ENCODE peak calls at places on chromosomes 11 and 22, in seven cellular contexts. One of them, this sample, is unnamed.

GRCh38 chr11:46381046-46381835 is at the start of gene MDK:
- DNase-seq in heart right ventricle: no peak
- DNase-seq in SJSA1: no peak
- DNase-seq in HCT116: no peak
- DNase-seq in esophagus squamous epithelium: no peak
- DNase-seq in CD4-positive, alpha-beta memory T cell: no peak
- DNase-seq in CD4-positive, CD25-positive, alpha-beta regulatory T cell: no peak
- DNase-seq in this sample: no peak

GRCh38 chr11:100681064-100681502 is 6.0 kb upstream of the ARHGAP42 start:
- DNase-seq in HCT116: peak; percentile 80
- DNase-seq in CD4-positive, alpha-beta memory T cell: no peak
- DNase-seq in esophagus squamous epithelium: no peak
- DNase-seq in heart right ventricle: peak; percentile 37
- DNase-seq in CD4-positive, CD25-positive, alpha-beta regulatory T cell: peak; percentile 39
- DNase-seq in SJSA1: peak; percentile 65
- DNase-seq in this sample: peak; percentile 8

GRCh38 chr22:23565288-23565941 is 14.7 kb downstream of the IGLL1 start:
- DNase-seq in SJSA1: no peak
- DNase-seq in heart right ventricle: no peak
- DNase-seq in esophagus squamous epithelium: no peak
- DNase-seq in CD4-positive, CD25-positive, alpha-beta regulatory T cell: peak; percentile 6
- DNase-seq in HCT116: peak; percentile 4
- DNase-seq in CD4-positive, alpha-beta memory T cell: no peak
- DNase-seq in this sample: no peak

GRCh38 chr11:27294654-27295053 is 68.4 kb downstream of the CCDC34 start:
- DNase-seq in CD4-positive, alpha-beta memory T cell: no peak
- DNase-seq in CD4-positive, CD25-positive, alpha-beta regulatory T cell: no peak
- DNase-seq in heart right ventricle: no peak
- DNase-seq in esophagus squamous epithelium: no peak
- DNase-seq in SJSA1: no peak
- DNase-seq in HCT116: no peak
- DNase-seq in this sample: no peak

GRCh38 chr11:5380740-5381342 is 2.8 kb upstream of the OR51M1 start:
- DNase-seq in heart right ventricle: peak; percentile 32
- DNase-seq in CD4-positive, CD25-positive, alpha-beta regulatory T cell: peak; percentile 34
- DNase-seq in CD4-positive, alpha-beta memory T cell: no peak
- DNase-seq in esophagus squamous epithelium: no peak
- DNase-seq in SJSA1: peak; percentile 57
- DNase-seq in HCT116: peak; percentile 36
- DNase-seq in this sample: no peak

GRCh38 chr11:122517403-122518379 is 137.8 kb upstream of the UBASH3B start:
- DNase-seq in esophagus squamous epithelium: no peak
- DNase-seq in CD4-positive, CD25-positive, alpha-beta regulatory T cell: no peak
- DNase-seq in HCT116: no peak
- DNase-seq in heart right ventricle: no peak
- DNase-seq in CD4-positive, alpha-beta memory T cell: no peak
- DNase-seq in SJSA1: no peak
- DNase-seq in this sample: no peak

GRCh38 chr11:111069076-111069475 is 176.4 kb upstream of the POU2AF2 start:
- DNase-seq in SJSA1: no peak
- DNase-seq in heart right ventricle: no peak
- DNase-seq in CD4-positive, CD25-positive, alpha-beta regulatory T cell: no peak
- DNase-seq in CD4-positive, alpha-beta memory T cell: no peak
- DNase-seq in HCT116: peak; percentile 6
- DNase-seq in esophagus squamous epithelium: no peak
- DNase-seq in this sample: no peak

GRCh38 chr11:65433657-65434056 is 11.1 kb downstream of the NEAT1 start:
- DNase-seq in heart right ventricle: no peak
- DNase-seq in esophagus squamous epithelium: no peak
- DNase-seq in CD4-positive, CD25-positive, alpha-beta regulatory T cell: no peak
- DNase-seq in CD4-positive, alpha-beta memory T cell: no peak
- DNase-seq in SJSA1: no peak
- DNase-seq in HCT116: no peak
- DNase-seq in this sample: no peak

GRCh38 chr11:29255401-29255800 is 761.4 kb downstream of the KCNA4 start:
- DNase-seq in esophagus squamous epithelium: no peak
- DNase-seq in SJSA1: no peak
- DNase-seq in HCT116: no peak
- DNase-seq in heart right ventricle: no peak
- DNase-seq in CD4-positive, alpha-beta memory T cell: no peak
- DNase-seq in CD4-positive, CD25-positive, alpha-beta regulatory T cell: no peak
- DNase-seq in this sample: no peak

GRCh38 chr22:27836181-27836580 is 34.6 kb upstream of the MN1 start:
- DNase-seq in esophagus squamous epithelium: no peak
- DNase-seq in SJSA1: peak; percentile 34
- DNase-seq in CD4-positive, alpha-beta memory T cell: no peak
- DNase-seq in heart right ventricle: no peak
- DNase-seq in HCT116: no peak
- DNase-seq in CD4-positive, CD25-positive, alpha-beta regulatory T cell: no peak
- DNase-seq in this sample: no peak

GRCh38 chr11:122678406-122678805 is 22.9 kb downstream of the UBASH3B start:
- DNase-seq in CD4-positive, CD25-positive, alpha-beta regulatory T cell: no peak
- DNase-seq in CD4-positive, alpha-beta memory T cell: no peak
- DNase-seq in HCT116: no peak
- DNase-seq in SJSA1: no peak
- DNase-seq in esophagus squamous epithelium: no peak
- DNase-seq in heart right ventricle: no peak
- DNase-seq in this sample: no peak

GRCh38 chr11:88414981-88415391 is 77.5 kb upstream of the CTSC start:
- DNase-seq in heart right ventricle: no peak
- DNase-seq in CD4-positive, alpha-beta memory T cell: peak; percentile 42
- DNase-seq in HCT116: no peak
- DNase-seq in esophagus squamous epithelium: no peak
- DNase-seq in CD4-positive, CD25-positive, alpha-beta regulatory T cell: peak; percentile 88
- DNase-seq in SJSA1: no peak
- DNase-seq in this sample: peak; percentile 29

GRCh38 chr22:42299586-42300285 is 29.3 kb upstream of the TCF20 start:
- DNase-seq in CD4-positive, CD25-positive, alpha-beta regulatory T cell: peak; percentile 80
- DNase-seq in heart right ventricle: peak; percentile 27
- DNase-seq in CD4-positive, alpha-beta memory T cell: peak; percentile 76
- DNase-seq in HCT116: no peak
- DNase-seq in esophagus squamous epithelium: no peak
- DNase-seq in SJSA1: no peak
- DNase-seq in this sample: peak; percentile 56

GRCh38 chr11:75547617-75548054 is 14.4 kb upstream of the SERPINH1 start:
- DNase-seq in heart right ventricle: peak; percentile 66
- DNase-seq in SJSA1: peak; percentile 49
- DNase-seq in esophagus squamous epithelium: no peak
- DNase-seq in CD4-positive, alpha-beta memory T cell: no peak
- DNase-seq in CD4-positive, CD25-positive, alpha-beta regulatory T cell: no peak
- DNase-seq in HCT116: no peak
- DNase-seq in this sample: no peak

GRCh38 chr22:49958961-49959781 is 1.4 kb upstream of the PIM3 start:
- DNase-seq in HCT116: no peak
- DNase-seq in SJSA1: no peak
- DNase-seq in CD4-positive, alpha-beta memory T cell: peak; percentile 48
- DNase-seq in heart right ventricle: peak; percentile 32
- DNase-seq in CD4-positive, CD25-positive, alpha-beta regulatory T cell: no peak
- DNase-seq in esophagus squamous epithelium: no peak
- DNase-seq in this sample: no peak

GRCh38 chr11:68935066-68935465 is 31.4 kb downstream of the IGHMBP2 start:
- DNase-seq in CD4-positive, CD25-positive, alpha-beta regulatory T cell: no peak
- DNase-seq in HCT116: no peak
- DNase-seq in SJSA1: no peak
- DNase-seq in esophagus squamous epithelium: no peak
- DNase-seq in heart right ventricle: no peak
- DNase-seq in CD4-positive, alpha-beta memory T cell: no peak
- DNase-seq in this sample: no peak

DNA sequence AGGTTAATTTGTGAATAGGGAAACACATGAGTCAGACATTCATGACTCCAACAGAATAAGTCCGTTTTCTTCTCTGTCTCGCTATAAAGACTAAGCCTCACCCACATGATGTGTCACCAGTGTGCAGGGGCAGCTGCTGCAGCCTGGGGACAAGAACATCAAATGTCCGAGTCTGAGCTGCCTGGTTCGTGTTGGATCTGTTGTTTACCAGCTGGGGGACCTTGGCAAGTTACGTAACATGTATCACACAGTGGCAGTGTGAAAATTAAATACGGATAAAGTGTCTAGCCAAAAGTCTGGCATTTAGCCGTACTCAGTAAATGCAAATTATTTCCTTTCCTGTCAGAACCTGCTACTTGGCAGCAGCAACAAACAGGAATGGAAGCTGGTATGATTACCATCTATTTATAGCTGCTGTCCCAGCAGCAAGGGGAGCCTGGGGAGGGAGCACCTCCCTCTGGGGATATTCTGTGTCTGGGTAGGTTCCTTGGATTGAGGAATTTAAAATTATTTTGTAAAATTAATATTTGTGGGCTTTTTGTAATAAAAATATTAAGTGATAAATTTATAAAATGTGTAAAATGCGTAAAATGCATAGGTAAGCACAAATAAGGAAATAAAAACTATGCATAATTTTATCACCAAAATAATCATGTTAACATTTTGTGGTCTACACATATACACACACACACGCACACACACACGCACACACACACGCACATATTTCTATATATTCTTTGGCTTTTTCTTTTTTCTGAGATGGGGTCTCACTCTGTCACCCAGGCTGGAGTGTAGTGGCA is 1.3 kb upstream of the CLDN25 start:
- DNase-seq in esophagus squamous epithelium: no peak
- DNase-seq in heart right ventricle: peak; percentile 11
- DNase-seq in HCT116: no peak
- DNase-seq in SJSA1: no peak
- DNase-seq in CD4-positive, CD25-positive, alpha-beta regulatory T cell: no peak
- DNase-seq in CD4-positive, alpha-beta memory T cell: no peak
- DNase-seq in this sample: no peak
- H3K27ac ChIP-seq in esophagus squamous epithelium: peak overlapping the region; percentile 74
- H3K27ac ChIP-seq in heart right ventricle: peak overlapping the region; percentile 38
- H3K27ac ChIP-seq in HCT116: no peak overlapping the region
- H3K27ac ChIP-seq in SJSA1: no peak overlapping the region
- H3K27ac ChIP-seq in CD4-positive, CD25-positive, alpha-beta regulatory T cell: no peak overlapping the region
- H3K27ac ChIP-seq in CD4-positive, alpha-beta memory T cell: no peak overlapping the region
- H3K27ac ChIP-seq in this sample: no peak overlapping the region

GRCh38 chr11:6623391-6624363 is 4.5 kb upstream of the TPP1 start:
- DNase-seq in HCT116: no peak
- DNase-seq in esophagus squamous epithelium: no peak
- DNase-seq in CD4-positive, alpha-beta memory T cell: no peak
- DNase-seq in heart right ventricle: no peak
- DNase-seq in SJSA1: no peak
- DNase-seq in CD4-positive, CD25-positive, alpha-beta regulatory T cell: no peak
- DNase-seq in this sample: no peak

GRCh38 chr11:6627762-6628241 is 8.6 kb upstream of the TPP1 start:
- DNase-seq in heart right ventricle: no peak
- DNase-seq in esophagus squamous epithelium: no peak
- DNase-seq in SJSA1: no peak
- DNase-seq in CD4-positive, alpha-beta memory T cell: no peak
- DNase-seq in HCT116: no peak
- DNase-seq in CD4-positive, CD25-positive, alpha-beta regulatory T cell: peak; percentile 64
- DNase-seq in this sample: no peak

GRCh38 chr11:6625156-6625831 is 6.1 kb upstream of the TPP1 start:
- DNase-seq in CD4-positive, CD25-positive, alpha-beta regulatory T cell: no peak
- DNase-seq in CD4-positive, alpha-beta memory T cell: no peak
- DNase-seq in SJSA1: no peak
- DNase-seq in esophagus squamous epithelium: no peak
- DNase-seq in HCT116: no peak
- DNase-seq in heart right ventricle: no peak
- DNase-seq in this sample: no peak

GRCh38 chr11:6626971-6627761 is 7.9 kb upstream of the TPP1 start:
- DNase-seq in esophagus squamous epithelium: no peak
- DNase-seq in HCT116: no peak
- DNase-seq in CD4-positive, alpha-beta memory T cell: no peak
- DNase-seq in heart right ventricle: peak; percentile 41
- DNase-seq in CD4-positive, CD25-positive, alpha-beta regulatory T cell: no peak
- DNase-seq in SJSA1: no peak
- DNase-seq in this sample: no peak

DNA sequence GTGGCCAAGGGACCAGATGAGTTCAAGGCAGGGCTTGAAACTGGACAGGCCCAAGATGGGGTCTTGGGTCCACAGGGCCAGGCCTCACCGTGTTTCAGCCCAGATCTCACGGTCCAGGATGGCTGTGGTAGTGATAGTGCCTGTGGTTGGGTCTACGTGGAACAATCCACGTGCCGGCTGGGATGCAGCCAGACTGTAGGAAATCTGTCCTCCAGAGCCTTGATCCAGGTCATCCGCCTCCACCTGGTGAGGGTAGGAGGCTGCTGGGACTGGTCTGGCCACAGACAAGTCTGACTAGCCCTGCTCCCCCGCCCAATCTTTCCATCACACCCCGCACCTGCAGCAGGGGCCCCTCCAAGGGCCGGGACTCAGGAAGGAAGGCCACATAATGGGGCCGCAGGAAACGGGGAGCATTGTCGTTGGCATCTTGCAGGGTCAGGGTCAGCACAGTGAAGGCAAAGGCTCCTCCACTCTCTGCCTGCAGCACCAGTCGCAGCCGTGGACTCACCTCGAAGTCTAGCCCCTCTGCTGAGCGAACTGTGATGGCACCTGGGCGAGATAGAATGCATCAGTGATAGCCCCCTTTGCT is 6.7 kb upstream of the TPP1 start:
- DNase-seq in CD4-positive, CD25-positive, alpha-beta regulatory T cell: no peak
- DNase-seq in heart right ventricle: no peak
- DNase-seq in HCT116: no peak
- DNase-seq in esophagus squamous epithelium: no peak
- DNase-seq in SJSA1: no peak
- DNase-seq in CD4-positive, alpha-beta memory T cell: no peak
- DNase-seq in this sample: no peak
- H3K36me3 ChIP-seq in CD4-positive, CD25-positive, alpha-beta regulatory T cell: no peaks in the 10 kb centered on the region
- H3K36me3 ChIP-seq in heart right ventricle: peaks cover 65% of the 10 kb centered on the region
- H3K36me3 ChIP-seq in HCT116: no peaks in the 10 kb centered on the region
- H3K36me3 ChIP-seq in esophagus squamous epithelium: no peaks in the 10 kb centered on the region
- H3K36me3 ChIP-seq in SJSA1: no peaks in the 10 kb centered on the region
- H3K36me3 ChIP-seq in CD4-positive, alpha-beta memory T cell: no peaks in the 10 kb centered on the region
- H3K36me3 ChIP-seq in this sample: no peaks in the 10 kb centered on the region

GRCh38 chr11:35281169-35281591 is 138.2 kb downstream of the SLC1A2 start:
- DNase-seq in SJSA1: no peak
- DNase-seq in HCT116: no peak
- DNase-seq in heart right ventricle: peak; percentile 23
- DNase-seq in CD4-positive, alpha-beta memory T cell: no peak
- DNase-seq in esophagus squamous epithelium: no peak
- DNase-seq in CD4-positive, CD25-positive, alpha-beta regulatory T cell: no peak
- DNase-seq in this sample: no peak
- H3K27ac ChIP-seq in SJSA1: peak overlapping the region; percentile 62
- H3K27ac ChIP-seq in HCT116: no peak overlapping the region
- H3K27ac ChIP-seq in heart right ventricle: no peak overlapping the region
- H3K27ac ChIP-seq in CD4-positive, alpha-beta memory T cell: no peak overlapping the region
- H3K27ac ChIP-seq in esophagus squamous epithelium: peak overlapping the region; percentile 72
- H3K27ac ChIP-seq in CD4-positive, CD25-positive, alpha-beta regulatory T cell: no peak overlapping the region
- H3K27ac ChIP-seq in this sample: no peak overlapping the region

GRCh38 chr11:76665921-76666351 is 4.6 kb downstream of the LRRC32 start:
- DNase-seq in SJSA1: no peak
- DNase-seq in CD4-positive, CD25-positive, alpha-beta regulatory T cell: no peak
- DNase-seq in CD4-positive, alpha-beta memory T cell: no peak
- DNase-seq in heart right ventricle: no peak
- DNase-seq in esophagus squamous epithelium: no peak
- DNase-seq in HCT116: no peak
- DNase-seq in this sample: no peak

GRCh38 chr11:76665172-76665571 is 5.4 kb downstream of the LRRC32 start:
- DNase-seq in CD4-positive, alpha-beta memory T cell: no peak
- DNase-seq in heart right ventricle: no peak
- DNase-seq in CD4-positive, CD25-positive, alpha-beta regulatory T cell: peak; percentile 64
- DNase-seq in esophagus squamous epithelium: no peak
- DNase-seq in HCT116: no peak
- DNase-seq in SJSA1: no peak
- DNase-seq in this sample: no peak

GRCh38 chr11:76663461-76663760 is 7.1 kb downstream of the LRRC32 start:
- DNase-seq in SJSA1: no peak
- DNase-seq in esophagus squamous epithelium: no peak
- DNase-seq in CD4-positive, alpha-beta memory T cell: no peak
- DNase-seq in heart right ventricle: no peak
- DNase-seq in CD4-positive, CD25-positive, alpha-beta regulatory T cell: no peak
- DNase-seq in HCT116: no peak
- DNase-seq in this sample: no peak

GRCh38 chr11:76663912-76664440 is 6.6 kb downstream of the LRRC32 start:
- DNase-seq in esophagus squamous epithelium: no peak
- DNase-seq in HCT116: no peak
- DNase-seq in heart right ventricle: no peak
- DNase-seq in SJSA1: no peak
- DNase-seq in CD4-positive, alpha-beta memory T cell: no peak
- DNase-seq in CD4-positive, CD25-positive, alpha-beta regulatory T cell: no peak
- DNase-seq in this sample: no peak

GRCh38 chr11:76664578-76665061 is 5.9 kb downstream of the LRRC32 start:
- DNase-seq in CD4-positive, alpha-beta memory T cell: no peak
- DNase-seq in heart right ventricle: no peak
- DNase-seq in esophagus squamous epithelium: no peak
- DNase-seq in CD4-positive, CD25-positive, alpha-beta regulatory T cell: peak; percentile 82
- DNase-seq in HCT116: no peak
- DNase-seq in SJSA1: no peak
- DNase-seq in this sample: no peak
- H3K36me3 ChIP-seq in CD4-positive, alpha-beta memory T cell: no peaks in the 10 kb centered on the region
- H3K36me3 ChIP-seq in heart right ventricle: peaks cover 34% of the 10 kb centered on the region
- H3K36me3 ChIP-seq in esophagus squamous epithelium: no peaks in the 10 kb centered on the region
- H3K36me3 ChIP-seq in CD4-positive, CD25-positive, alpha-beta regulatory T cell: peaks cover 25% of the 10 kb centered on the region
- H3K36me3 ChIP-seq in HCT116: no peaks in the 10 kb centered on the region
- H3K36me3 ChIP-seq in SJSA1: no peaks in the 10 kb centered on the region
- H3K36me3 ChIP-seq in this sample: no peaks in the 10 kb centered on the region

This sample was measured in naive thymus-derived CD4-positive, alpha-beta T cell.